ENCODE peak calls at places on chromosome 18, in ten cellular contexts. One of them, this sample, is unnamed. For H3K27me3 and H3K36me3, the result is how much of the 10 kb centered on the place peaks cover.

GRCh38 chr18:50111398-50111797 is 83.5 kb downstream of the MYO5B start:
- DNase-seq in hepatocyte: no peak
- DNase-seq in IMR-90: no peak
- DNase-seq in thoracic aorta: no peak
- DNase-seq in endodermal cell: no peak
- DNase-seq in tibial nerve: no peak
- DNase-seq in body of pancreas: no peak
- DNase-seq in brain microvascular endothelial cell: no peak
- DNase-seq in lung: no peak
- DNase-seq in heart right ventricle: no peak
- DNase-seq in this sample: no peak

GRCh38 chr18:39485696-39486095 is 1920.1 kb upstream of the CELF4 start:
- DNase-seq in hepatocyte: no peak
- DNase-seq in IMR-90: peak
- DNase-seq in thoracic aorta: no peak
- DNase-seq in endodermal cell: no peak
- DNase-seq in tibial nerve: no peak
- DNase-seq in body of pancreas: no peak
- DNase-seq in brain microvascular endothelial cell: peak
- DNase-seq in lung: no peak
- DNase-seq in heart right ventricle: no peak
- DNase-seq in this sample: no peak

GRCh38 chr18:31410716-31411483 is 34.3 kb downstream of the DSG4 start:
- DNase-seq in hepatocyte: no peak
- DNase-seq in IMR-90: no peak
- DNase-seq in thoracic aorta: no peak
- DNase-seq in endodermal cell: peak
- DNase-seq in tibial nerve: no peak
- DNase-seq in body of pancreas: no peak
- DNase-seq in brain microvascular endothelial cell: no peak
- DNase-seq in lung: no peak
- DNase-seq in heart right ventricle: no peak
- DNase-seq in this sample: no peak

GRCh38 chr18:9614401-9615279 is at the start of gene PPP4R1:
- DNase-seq in hepatocyte: peak
- DNase-seq in IMR-90: peak
- DNase-seq in thoracic aorta: peak
- DNase-seq in endodermal cell: peak
- DNase-seq in tibial nerve: peak
- DNase-seq in body of pancreas: peak
- DNase-seq in brain microvascular endothelial cell: no peak
- DNase-seq in lung: peak
- DNase-seq in heart right ventricle: peak
- DNase-seq in this sample: peak

GRCh38 chr18:25454270-25454659 is 102.3 kb upstream of the ZNF521 start:
- DNase-seq in hepatocyte: no peak
- DNase-seq in IMR-90: no peak
- DNase-seq in thoracic aorta: no peak
- DNase-seq in endodermal cell: no peak
- DNase-seq in tibial nerve: no peak
- DNase-seq in body of pancreas: no peak
- DNase-seq in brain microvascular endothelial cell: no peak
- DNase-seq in lung: no peak
- DNase-seq in heart right ventricle: no peak
- DNase-seq in this sample: no peak

GRCh38 chr18:55356815-55357214 is 231.2 kb downstream of the TCF4 start:
- DNase-seq in hepatocyte: no peak
- DNase-seq in IMR-90: no peak
- DNase-seq in thoracic aorta: no peak
- DNase-seq in endodermal cell: no peak
- DNase-seq in tibial nerve: no peak
- DNase-seq in body of pancreas: no peak
- DNase-seq in brain microvascular endothelial cell: no peak
- DNase-seq in lung: no peak
- DNase-seq in heart right ventricle: no peak
- DNase-seq in this sample: no peak

GRCh38 chr18:48749768-48750167 is 201.0 kb downstream of the SMAD7 start:
- DNase-seq in hepatocyte: no peak
- DNase-seq in IMR-90: peak
- DNase-seq in thoracic aorta: no peak
- DNase-seq in endodermal cell: no peak
- DNase-seq in tibial nerve: peak
- DNase-seq in body of pancreas: peak
- DNase-seq in brain microvascular endothelial cell: peak
- DNase-seq in lung: no peak
- DNase-seq in heart right ventricle: peak
- DNase-seq in this sample: peak

GRCh38 chr18:27712066-27712465 is 464.9 kb downstream of the CDH2 start:
- DNase-seq in hepatocyte: peak
- DNase-seq in IMR-90: no peak
- DNase-seq in thoracic aorta: no peak
- DNase-seq in endodermal cell: no peak
- DNase-seq in tibial nerve: no peak
- DNase-seq in body of pancreas: no peak
- DNase-seq in brain microvascular endothelial cell: no peak
- DNase-seq in lung: no peak
- DNase-seq in heart right ventricle: no peak
- DNase-seq in this sample: no peak

GRCh38 chr18:23274638-23275482 is 139.6 kb downstream of the CABLES1 start:
- DNase-seq in hepatocyte: no peak
- DNase-seq in IMR-90: no peak
- DNase-seq in thoracic aorta: no peak
- DNase-seq in endodermal cell: no peak
- DNase-seq in tibial nerve: no peak
- DNase-seq in body of pancreas: no peak
- DNase-seq in brain microvascular endothelial cell: no peak
- DNase-seq in lung: no peak
- DNase-seq in heart right ventricle: no peak
- DNase-seq in this sample: no peak

GRCh38 chr18:23711421-23711820 is 22.2 kb downstream of the LAMA3 start:
- DNase-seq in hepatocyte: no peak
- DNase-seq in IMR-90: no peak
- DNase-seq in thoracic aorta: no peak
- DNase-seq in endodermal cell: no peak
- DNase-seq in tibial nerve: no peak
- DNase-seq in body of pancreas: no peak
- DNase-seq in brain microvascular endothelial cell: no peak
- DNase-seq in lung: no peak
- DNase-seq in heart right ventricle: no peak
- DNase-seq in this sample: no peak

GRCh38 chr18:79988925-79989361 is 580 bp upstream of the TXNL4A start:
- DNase-seq in hepatocyte: peak
- DNase-seq in IMR-90: peak
- DNase-seq in thoracic aorta: no peak
- DNase-seq in endodermal cell: no peak
- DNase-seq in tibial nerve: no peak
- DNase-seq in body of pancreas: peak
- DNase-seq in brain microvascular endothelial cell: peak
- DNase-seq in lung: no peak
- DNase-seq in heart right ventricle: no peak
- DNase-seq in this sample: peak

GRCh38 chr18:76882186-76882585 is 59.8 kb downstream of the ZNF236 start:
- DNase-seq in hepatocyte: no peak
- DNase-seq in IMR-90: no peak
- DNase-seq in thoracic aorta: no peak
- DNase-seq in endodermal cell: no peak
- DNase-seq in tibial nerve: no peak
- DNase-seq in body of pancreas: no peak
- DNase-seq in brain microvascular endothelial cell: no peak
- DNase-seq in lung: no peak
- DNase-seq in heart right ventricle: no peak
- DNase-seq in this sample: no peak

GRCh38 chr18:22840606-22841144 is 92.5 kb upstream of the RBBP8 start:
- DNase-seq in hepatocyte: no peak
- DNase-seq in IMR-90: peak
- DNase-seq in thoracic aorta: no peak
- DNase-seq in endodermal cell: no peak
- DNase-seq in tibial nerve: no peak
- DNase-seq in body of pancreas: no peak
- DNase-seq in brain microvascular endothelial cell: no peak
- DNase-seq in lung: no peak
- DNase-seq in heart right ventricle: no peak
- DNase-seq in this sample: no peak

GRCh38 chr18:28802546-28802945 is 625.6 kb upstream of the CDH2 start:
- DNase-seq in hepatocyte: no peak
- DNase-seq in IMR-90: peak
- DNase-seq in thoracic aorta: no peak
- DNase-seq in endodermal cell: no peak
- DNase-seq in tibial nerve: no peak
- DNase-seq in body of pancreas: no peak
- DNase-seq in brain microvascular endothelial cell: no peak
- DNase-seq in lung: no peak
- DNase-seq in heart right ventricle: no peak
- DNase-seq in this sample: no peak

GRCh38 chr18:75210274-75211001 is at the start of gene TSHZ1:
- DNase-seq in hepatocyte: peak
- DNase-seq in IMR-90: peak
- DNase-seq in thoracic aorta: no peak
- DNase-seq in endodermal cell: no peak
- DNase-seq in tibial nerve: no peak
- DNase-seq in body of pancreas: peak
- DNase-seq in brain microvascular endothelial cell: peak
- DNase-seq in lung: peak
- DNase-seq in heart right ventricle: no peak
- DNase-seq in this sample: peak

GRCh38 chr18:75213610-75214009 is 3.0 kb downstream of the TSHZ1 start:
- DNase-seq in hepatocyte: no peak
- DNase-seq in IMR-90: peak
- DNase-seq in thoracic aorta: no peak
- DNase-seq in endodermal cell: no peak
- DNase-seq in tibial nerve: no peak
- DNase-seq in body of pancreas: no peak
- DNase-seq in brain microvascular endothelial cell: no peak
- DNase-seq in lung: no peak
- DNase-seq in heart right ventricle: no peak
- DNase-seq in this sample: no peak

GRCh38 chr18:75211721-75212625 is 1.4 kb downstream of the TSHZ1 start:
- DNase-seq in hepatocyte: peak
- DNase-seq in IMR-90: peak
- DNase-seq in thoracic aorta: no peak
- DNase-seq in endodermal cell: peak
- DNase-seq in tibial nerve: no peak
- DNase-seq in body of pancreas: peak
- DNase-seq in brain microvascular endothelial cell: no peak
- DNase-seq in lung: peak
- DNase-seq in heart right ventricle: peak
- DNase-seq in this sample: peak

GRCh38 chr18:75211002-75211621 is 515 bp downstream of the TSHZ1 start:
- DNase-seq in hepatocyte: peak
- DNase-seq in IMR-90: peak
- DNase-seq in thoracic aorta: no peak
- DNase-seq in endodermal cell: peak
- DNase-seq in tibial nerve: no peak
- DNase-seq in body of pancreas: no peak
- DNase-seq in brain microvascular endothelial cell: no peak
- DNase-seq in lung: no peak
- DNase-seq in heart right ventricle: peak
- DNase-seq in this sample: no peak

GRCh38 chr18:75212626-75213110 is 2.1 kb downstream of the TSHZ1 start:
- DNase-seq in hepatocyte: peak
- DNase-seq in IMR-90: no peak
- DNase-seq in thoracic aorta: no peak
- DNase-seq in endodermal cell: no peak
- DNase-seq in tibial nerve: no peak
- DNase-seq in body of pancreas: no peak
- DNase-seq in brain microvascular endothelial cell: no peak
- DNase-seq in lung: no peak
- DNase-seq in heart right ventricle: no peak
- DNase-seq in this sample: no peak
- H3K27me3 ChIP-seq in hepatocyte: under half
- H3K27me3 ChIP-seq in IMR-90: under half
- H3K27me3 ChIP-seq in thoracic aorta: under half
- H3K27me3 ChIP-seq in endodermal cell: under half
- H3K27me3 ChIP-seq in tibial nerve: under half
- H3K27me3 ChIP-seq in body of pancreas: under half
- H3K27me3 ChIP-seq in brain microvascular endothelial cell: under half
- H3K27me3 ChIP-seq in lung: under half
- H3K27me3 ChIP-seq in heart right ventricle: under half
- H3K27me3 ChIP-seq in this sample: under half

DNA sequence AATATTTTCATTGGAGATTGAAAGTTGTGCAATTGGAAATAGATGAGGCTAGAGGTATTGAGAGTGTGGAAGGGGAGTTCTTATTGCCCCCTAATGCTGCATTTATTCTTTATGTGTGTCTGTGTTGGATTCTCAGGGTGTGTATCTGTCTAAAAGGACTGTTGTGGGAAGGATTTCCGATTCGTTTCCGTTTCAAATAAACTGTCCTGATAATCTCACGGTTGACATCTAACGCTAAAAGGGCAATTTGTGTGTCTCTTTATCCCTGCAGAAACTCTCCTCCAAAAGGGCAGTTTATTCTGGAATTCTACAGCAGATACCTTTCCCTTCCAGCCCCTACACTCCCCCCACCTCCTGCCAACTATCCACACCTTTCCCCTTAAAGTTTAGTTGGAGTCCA is 923 bp downstream of the SETBP1 start:
- DNase-seq in hepatocyte: no peak
- DNase-seq in IMR-90: no peak
- DNase-seq in thoracic aorta: no peak
- DNase-seq in endodermal cell: no peak
- DNase-seq in tibial nerve: no peak
- DNase-seq in body of pancreas: no peak
- DNase-seq in brain microvascular endothelial cell: no peak
- DNase-seq in lung: no peak
- DNase-seq in heart right ventricle: no peak
- DNase-seq in this sample: no peak
- H3K4me3 ChIP-seq in hepatocyte: peak
- H3K4me3 ChIP-seq in IMR-90: no peak
- H3K4me3 ChIP-seq in thoracic aorta: peak
- H3K4me3 ChIP-seq in endodermal cell: peak
- H3K4me3 ChIP-seq in tibial nerve: peak
- H3K4me3 ChIP-seq in body of pancreas: no peak
- H3K4me3 ChIP-seq in brain microvascular endothelial cell: peak
- H3K4me3 ChIP-seq in lung: no peak
- H3K4me3 ChIP-seq in heart right ventricle: peak
- H3K4me3 ChIP-seq in this sample: no peak

DNA sequence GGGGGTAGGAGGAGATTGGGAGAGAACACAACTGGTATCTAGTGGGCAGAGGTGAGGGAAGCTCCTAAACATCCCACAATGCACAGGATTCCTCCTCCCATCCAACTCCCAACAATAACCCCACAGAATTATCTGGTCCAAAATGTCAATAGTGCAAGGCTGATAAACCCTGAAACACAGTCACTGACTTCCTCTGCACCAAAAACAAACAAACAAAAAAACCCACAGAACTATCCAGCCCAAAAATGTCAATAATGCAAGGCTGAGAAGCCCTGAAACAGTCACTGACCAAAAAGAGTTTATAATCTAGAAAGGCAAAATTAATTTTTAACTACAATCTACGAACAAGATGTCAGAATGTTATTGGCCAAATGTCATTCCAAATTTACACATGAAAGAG is 9.8 kb downstream of the TMX3 start:
- DNase-seq in hepatocyte: no peak
- DNase-seq in IMR-90: no peak
- DNase-seq in thoracic aorta: no peak
- DNase-seq in endodermal cell: no peak
- DNase-seq in tibial nerve: no peak
- DNase-seq in body of pancreas: no peak
- DNase-seq in brain microvascular endothelial cell: no peak
- DNase-seq in lung: no peak
- DNase-seq in heart right ventricle: no peak
- DNase-seq in this sample: no peak
- H3K36me3 ChIP-seq in hepatocyte: under half
- H3K36me3 ChIP-seq in IMR-90: under half
- H3K36me3 ChIP-seq in thoracic aorta: under half
- H3K36me3 ChIP-seq in endodermal cell: half or more
- H3K36me3 ChIP-seq in tibial nerve: under half
- H3K36me3 ChIP-seq in body of pancreas: under half
- H3K36me3 ChIP-seq in brain microvascular endothelial cell: under half
- H3K36me3 ChIP-seq in lung: under half
- H3K36me3 ChIP-seq in heart right ventricle: under half
- H3K36me3 ChIP-seq in this sample: half or more

GRCh38 chr18:75201273-75201898 is 7.6 kb downstream of the PTGR3 start:
- DNase-seq in hepatocyte: no peak
- DNase-seq in IMR-90: no peak
- DNase-seq in thoracic aorta: no peak
- DNase-seq in endodermal cell: no peak
- DNase-seq in tibial nerve: no peak
- DNase-seq in body of pancreas: peak
- DNase-seq in brain microvascular endothelial cell: no peak
- DNase-seq in lung: no peak
- DNase-seq in heart right ventricle: no peak
- DNase-seq in this sample: no peak
- H3K27me3 ChIP-seq in hepatocyte: under half
- H3K27me3 ChIP-seq in IMR-90: under half
- H3K27me3 ChIP-seq in thoracic aorta: under half
- H3K27me3 ChIP-seq in endodermal cell: under half
- H3K27me3 ChIP-seq in tibial nerve: under half
- H3K27me3 ChIP-seq in body of pancreas: under half
- H3K27me3 ChIP-seq in brain microvascular endothelial cell: under half
- H3K27me3 ChIP-seq in lung: under half
- H3K27me3 ChIP-seq in heart right ventricle: under half
- H3K27me3 ChIP-seq in this sample: under half

This sample was measured in MG63.